ENCODE peak calls at places on chromosomes 5 and 9, in seven cellular contexts. J, E, K, G, S, B and C are unnamed samples.

GRCh38 chr9:4762889-4763521 is 22.0 kb upstream of the AK3 start:
- DNase-seq in J (peak), G (no peak), E (no peak), S (no peak), K (peak), B (no peak), C (no peak)

GRCh38 chr9:115978739-115979138 is 174.9 kb upstream of the PAPPA start:
- DNase-seq in B (no peak), S (no peak), J (no peak), E (no peak), G (no peak), K (peak), C (no peak)

GRCh38 chr5:55771175-55771655 is 33.4 kb downstream of the DDX4 start:
- DNase-seq in J (no peak), G (no peak), B (no peak), E (no peak), K (no peak), S (no peak), C (no peak)

GRCh38 chr5:123610209-123610608 is 98.2 kb downstream of the CSNK1G3 start:
- DNase-seq in B (no peak), K (peak), E (no peak), G (peak), J (no peak), S (no peak), C (no peak)

GRCh38 chr9:652896-653295 is 188.6 kb upstream of the DMRT1 start:
- DNase-seq in E (no peak), S (no peak), J (no peak), G (no peak), B (no peak), K (no peak), C (no peak)

GRCh38 chr5:57036621-57037160 is 84.8 kb upstream of the MIER3 start:
- DNase-seq in E (no peak), J (no peak), S (no peak), G (no peak), K (peak), B (no peak), C (no peak)

GRCh38 chr5:1666812-1667588 is 132.6 kb downstream of the MRPL36 start:
- DNase-seq in J (peak), K (peak), B (peak), E (peak), S (peak), G (no peak), C (no peak)

GRCh38 chr5:131436081-131436480 is 172.2 kb downstream of the CDC42SE2 start:
- DNase-seq in S (no peak), J (no peak), E (no peak), K (no peak), B (no peak), G (no peak), C (no peak)

GRCh38 chr5:54298947-54299346 is 11.4 kb downstream of the ARL15 start:
- DNase-seq in B (no peak), E (no peak), G (no peak), J (no peak), K (no peak), S (no peak), C (no peak)

GRCh38 chr9:113436753-113437515 is 26.4 kb downstream of the C9orf43 start:
- DNase-seq in B (no peak), S (peak), E (no peak), G (peak), J (no peak), K (no peak), C (no peak)

GRCh38 chr9:15135167-15135792 is 171.7 kb downstream of the TTC39B start:
- DNase-seq in B (peak), K (peak), S (peak), J (peak), E (peak), G (peak), C (no peak)

GRCh38 chr5:69364414-69364813 is 4.9 kb downstream of the AK6 start:
- DNase-seq in S (no peak), J (no peak), E (no peak), G (peak), K (peak), B (no peak), C (no peak)

GRCh38 chr9:101593345-101593744 is 1.4 kb downstream of the PPP3R2 start:
- DNase-seq in G (no peak), E (no peak), J (no peak), K (no peak), S (no peak), B (no peak), C (no peak)

GRCh38 chr5:124677376-124677998 is 69.0 kb downstream of the ZNF608 start:
- DNase-seq in E (no peak), B (no peak), J (no peak), S (no peak), G (peak), K (peak), C (no peak)

GRCh38 chr5:135038202-135038828 is 4.3 kb upstream of the PITX1 start:
- DNase-seq in B (no peak), K (no peak), E (no peak), S (no peak), J (no peak), G (no peak), C (no peak)

GRCh38 chr5:135038829-135039525 is 4.9 kb upstream of the PITX1 start:
- DNase-seq in E (no peak), G (no peak), S (no peak), J (no peak), K (peak), B (no peak), C (no peak)

GRCh38 chr5:135040331-135041144 is 6.5 kb upstream of the PITX1 start:
- DNase-seq in G (no peak), S (no peak), B (no peak), E (no peak), J (no peak), K (no peak), C (no peak)

GRCh38 chr5:135041145-135041587 is 7.1 kb upstream of the PITX1 start:
- DNase-seq in K (no peak), G (no peak), S (no peak), E (no peak), J (no peak), B (no peak), C (no peak)

DNA sequence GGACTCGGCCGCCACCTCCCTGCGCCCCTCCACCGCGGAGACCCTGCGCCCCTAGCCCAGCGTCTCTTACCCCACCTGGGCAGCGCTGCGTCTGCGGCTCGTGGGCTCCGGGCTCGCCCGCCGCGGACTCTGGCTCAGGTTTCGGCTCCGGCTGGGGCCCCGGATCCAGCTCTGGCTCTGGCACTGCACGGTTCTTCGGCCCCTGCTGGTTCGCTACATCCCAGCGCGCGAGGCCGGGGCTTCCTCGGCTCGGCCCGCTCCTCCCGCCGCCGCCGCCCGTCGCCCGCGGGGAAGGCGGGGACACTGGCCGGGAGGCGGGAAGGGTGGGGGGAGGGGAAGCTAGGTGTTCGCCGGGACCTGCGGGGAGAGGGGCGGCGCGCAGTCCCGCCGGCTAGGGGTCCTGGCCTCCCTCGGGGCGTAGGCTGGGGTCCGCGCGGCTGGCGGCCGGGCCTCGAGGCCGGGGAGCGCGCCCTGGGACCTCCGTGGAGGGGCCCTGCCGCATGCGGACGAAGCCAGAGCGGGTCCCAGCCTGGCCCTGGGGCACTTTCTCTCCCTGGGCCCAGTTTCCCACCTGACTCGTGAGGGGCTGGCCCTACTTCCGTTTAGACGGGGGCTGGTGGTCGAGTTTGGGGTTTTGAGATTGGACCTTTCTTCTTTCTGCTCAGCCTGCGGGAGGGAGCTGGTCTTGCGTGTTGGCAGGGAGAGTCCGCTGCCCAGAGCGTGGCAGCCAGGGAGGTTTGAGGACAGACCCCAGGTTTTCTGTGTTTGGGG is 5.7 kb upstream of the PITX1 start:
- DNase-seq in B (no peak), E (no peak), S (no peak), K (peak), J (no peak), G (no peak), C (no peak)
- H3K4me3 ChIP-seq in B (peak), E (peak), S (peak), K (peak), J (no peak), G (peak), C (peak)

GRCh38 chr5:87562068-87562467 is 149.3 kb upstream of the CCNH start:
- DNase-seq in G (no peak), B (no peak), S (no peak), K (no peak), J (no peak), E (no peak), C (no peak)

DNA sequence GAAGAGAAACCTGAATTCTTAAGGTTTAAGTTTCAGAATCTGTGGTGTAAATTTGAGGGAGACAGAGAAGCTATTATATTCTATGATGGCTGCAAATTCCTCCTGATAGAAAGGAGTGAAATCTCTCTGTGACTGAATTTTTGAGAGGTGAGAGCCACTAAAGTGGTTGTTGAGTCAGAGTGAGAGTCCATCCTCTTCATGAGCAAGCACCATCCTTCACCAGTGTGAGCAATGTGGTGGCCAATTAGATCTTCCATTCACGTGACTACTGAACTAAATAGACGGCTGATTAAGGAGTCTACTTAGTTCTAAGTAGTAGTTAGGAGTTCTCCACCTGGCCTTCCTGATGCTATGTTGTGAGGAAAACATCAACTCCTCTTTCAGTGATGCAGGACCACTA is 147.8 kb upstream of the CCNH start:
- DNase-seq in E (no peak), J (no peak), G (no peak), B (no peak), K (no peak), S (no peak), C (no peak)
- H3K4me3 ChIP-seq in E (no peak), J (no peak), G (no peak), B (no peak), K (no peak), S (no peak), C (no peak)

GRCh38 chr5:115813719-115814118 is 2.7 kb downstream of the CDO1 start:
- DNase-seq in B (no peak), K (no peak), G (no peak), E (no peak), S (no peak), J (no peak), C (no peak)

GRCh38 chr5:115812372-115812771 is 4.1 kb downstream of the CDO1 start:
- DNase-seq in E (no peak), K (no peak), J (no peak), G (no peak), S (no peak), B (no peak), C (no peak)

GRCh38 chr5:115815693-115816225 is 700 bp downstream of the CDO1 start:
- DNase-seq in S (no peak), K (no peak), E (no peak), B (no peak), J (no peak), G (no peak), C (no peak)

GRCh38 chr5:115816226-115817042 is at the start of gene CDO1:
- DNase-seq in K (peak), J (no peak), S (no peak), B (no peak), G (peak), E (no peak), C (no peak)

GRCh38 chr5:115815006-115815692 is 1.3 kb downstream of the CDO1 start:
- DNase-seq in E (no peak), S (no peak), K (peak), J (no peak), G (no peak), B (no peak), C (no peak)
- H3K4me3 ChIP-seq in E (peak), S (no peak), K (peak), J (no peak), G (peak), B (peak), C (peak)

DNA sequence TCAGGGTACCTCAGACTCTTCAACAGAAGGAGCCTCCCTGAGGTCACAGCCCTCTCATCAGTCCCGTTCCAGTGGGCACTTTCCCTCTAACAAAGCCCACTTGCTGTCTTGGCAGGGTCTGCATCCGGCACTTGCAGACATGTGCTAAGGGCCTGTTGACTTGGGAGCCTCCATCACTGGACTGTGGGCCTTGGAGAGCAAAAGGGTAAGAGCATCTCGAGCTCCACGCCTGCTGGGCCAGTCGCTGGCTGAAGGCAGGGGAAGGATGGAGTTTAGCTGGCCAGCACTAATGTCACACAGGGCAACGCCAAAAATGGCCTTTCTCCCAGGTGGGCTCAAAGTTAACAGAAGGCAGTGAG is 2.2 kb upstream of the NSD1 start:
- DNase-seq in S (no peak), G (no peak), B (no peak), J (no peak), K (no peak), E (no peak), C (no peak)
- H3K4me3 ChIP-seq in S (no peak), G (no peak), B (no peak), J (no peak), K (no peak), E (peak), C (no peak)

GRCh38 chr5:150640311-150641005 is at the start of gene SYNPO:
- DNase-seq in E (no peak), J (peak), G (peak), B (peak), S (peak), K (peak), C (peak)
- H3K4me3 ChIP-seq in E (peak), J (peak), G (peak), B (no peak), S (peak), K (peak), C (peak)

DNA sequence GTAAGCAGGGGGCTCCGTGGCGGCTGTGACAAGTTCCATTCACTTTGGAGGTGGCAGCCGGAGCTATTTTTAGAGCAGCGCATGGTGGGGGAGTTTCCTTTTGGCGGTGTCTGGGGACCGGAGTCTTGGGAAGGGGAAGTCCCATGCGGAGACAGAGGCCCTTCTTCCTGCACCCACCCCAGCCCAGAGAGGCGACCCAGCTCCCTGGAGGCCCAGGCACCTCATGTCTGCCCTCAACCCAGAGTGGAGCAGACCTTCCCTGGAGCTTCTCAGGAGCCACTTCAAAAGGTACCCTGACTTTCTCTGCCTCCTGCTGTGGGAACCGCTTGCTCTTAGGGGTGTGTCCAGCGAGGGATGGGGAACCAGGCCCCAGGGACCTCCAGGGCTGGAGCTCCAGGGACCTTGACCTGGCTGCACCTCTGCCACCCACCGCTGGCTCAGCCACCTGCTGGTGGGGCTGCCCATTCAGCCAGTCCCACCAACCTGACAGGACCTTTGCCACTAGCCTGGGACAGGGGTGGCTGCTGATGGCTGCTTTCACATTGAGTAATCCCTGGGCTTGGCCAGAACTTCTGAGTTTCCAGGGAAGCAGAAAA is 34.1 kb downstream of the NEK6 start:
- DNase-seq in J (no peak), G (no peak), S (no peak), K (peak), E (no peak), B (no peak), C (no peak)
- H3K4me3 ChIP-seq in J (no peak), G (no peak), S (no peak), K (no peak), E (no peak), B (no peak), C (no peak)

GRCh38 chr9:79579624-79580023 is 7.9 kb downstream of the TLE4 start:
- DNase-seq in J (no peak), G (no peak), K (no peak), B (no peak), E (no peak), S (no peak), C (no peak)
- H3K4me3 ChIP-seq in J (no peak), G (no peak), K (peak), B (no peak), E (no peak), S (no peak), C (no peak)

GRCh38 chr9:19513671-19514275 is 105.0 kb downstream of the ACER2 start:
- DNase-seq in B (no peak), E (no peak), J (no peak), K (no peak), G (no peak), S (no peak), C (no peak)
- H3K4me3 ChIP-seq in B (no peak), E (no peak), J (no peak), K (no peak), G (no peak), S (no peak), C (no peak)